ENCODE peak calls at places on chromosomes 1 and 21, in ten cellular contexts. P is H9, L is sigmoid colon, I is IMR-90, H is heart right ventricle, D is tibial artery, J is uterus, N is OCI-LY7, V is lung, G is fibroblast of lung. F is an unnamed sample.

GRCh38 chr1:101914473-101915242 is 82.1 kb downstream of the OLFM3 start:
- DNase-seq in P (no peak), L (no peak), I (no peak), H (no peak), D (no peak), J (no peak), N (no peak), V (no peak), G (no peak), F (no peak)

GRCh38 chr1:43986712-43987111 is 4.7 kb upstream of the CCDC24 start:
- DNase-seq in P (no peak), L (no peak), I (no peak), H (no peak), D (no peak), J (no peak), N (no peak), V (no peak), G (no peak), F (no peak)

GRCh38 chr1:66069976-66070375 is 277.3 kb downstream of the PDE4B start:
- DNase-seq in P (no peak), L (no peak), I (no peak), H (no peak), D (no peak), J (no peak), N (no peak), V (no peak), G (no peak), F (no peak)

GRCh38 chr21:27734146-27734545 is 767.3 kb upstream of the ADAMTS5 start:
- DNase-seq in P (no peak), L (no peak), I (peak), H (no peak), D (no peak), J (no peak), N (no peak), V (no peak), G (peak), F (no peak)

GRCh38 chr1:171075041-171075440 is 15.7 kb upstream of the FMO3 start:
- DNase-seq in P (no peak), L (no peak), I (no peak), H (no peak), D (no peak), J (no peak), N (no peak), V (no peak), G (no peak), F (no peak)

GRCh38 chr1:18320051-18320450 is 160.7 kb upstream of the KLHDC7A start:
- DNase-seq in P (no peak), L (no peak), I (no peak), H (no peak), D (no peak), J (no peak), N (no peak), V (no peak), G (no peak), F (no peak)

GRCh38 chr1:220189750-220190347 is 82.4 kb downstream of the RAB3GAP2 start:
- DNase-seq in P (no peak), L (no peak), I (peak), H (no peak), D (no peak), J (no peak), N (peak), V (no peak), G (peak), F (no peak)

GRCh38 chr1:61182049-61182448 is 99.7 kb downstream of the NFIA start:
- DNase-seq in P (no peak), L (no peak), I (peak), H (peak), D (no peak), J (no peak), N (no peak), V (no peak), G (peak), F (no peak)

GRCh38 chr1:154157520-154158306 is 2.8 kb upstream of the NUP210L start:
- DNase-seq in P (no peak), L (no peak), I (peak), H (peak), D (no peak), J (peak), N (peak), V (peak), G (peak), F (no peak)

GRCh38 chr1:36366091-36366661 is 19.5 kb downstream of the STK40 start:
- DNase-seq in P (peak), L (peak), I (peak), H (peak), D (no peak), J (no peak), N (peak), V (peak), G (peak), F (peak)
- TF ChIP-seq CTCF in P (no peak), L (no peak), I (peak), H (no peak), D (no peak), J (no peak), N (peak), V (no peak), G (no peak), F (no peak)

DNA sequence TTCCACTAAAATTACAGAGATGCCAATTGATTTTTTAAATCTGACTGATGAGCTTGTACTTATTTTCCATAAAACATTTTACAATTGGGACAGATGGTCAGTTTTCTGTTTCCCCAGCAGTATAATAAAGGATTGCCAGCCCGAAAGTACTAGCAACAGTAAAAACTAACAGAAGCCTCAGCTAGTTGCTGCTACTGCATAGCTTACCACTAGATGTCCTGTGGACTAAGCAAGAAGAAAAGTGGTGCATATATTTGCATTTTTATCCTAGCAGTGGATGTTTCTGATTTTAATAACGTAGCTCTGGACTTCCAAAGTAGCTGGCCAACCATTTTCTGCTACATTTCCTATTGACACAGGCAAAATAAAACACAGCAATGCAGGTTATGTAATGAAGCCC is 241.5 kb downstream of the BARHL2 start:
- DNase-seq in P (no peak), L (no peak), I (peak), H (no peak), D (no peak), J (no peak), N (no peak), V (no peak), G (no peak), F (no peak)
- TF ChIP-seq CTCF in P (peak), L (no peak), I (no peak), H (no peak), D (no peak), J (no peak), N (peak), V (no peak), G (no peak), F (peak)

GRCh38 chr1:45521413-45522323 is at the start of gene PRDX1:
- DNase-seq in P (peak), L (peak), I (peak), H (peak), D (peak), J (peak), N (peak), V (peak), G (peak), F (peak)
- TF ChIP-seq CTCF in P (peak), L (no peak), I (peak), H (no peak), D (peak), J (peak), N (peak), V (no peak), G (no peak), F (no peak)

GRCh38 chr1:218339267-218339831 is 5.8 kb upstream of the TGFB2 start:
- DNase-seq in P (no peak), L (no peak), I (peak), H (no peak), D (no peak), J (no peak), N (peak), V (no peak), G (peak), F (no peak)
- TF ChIP-seq CTCF in P (peak), L (peak), I (peak), H (peak), D (peak), J (peak), N (peak), V (peak), G (peak), F (peak)

GRCh38 chr1:204431310-204432184 is 19.9 kb upstream of the PPP1R15B start:
- DNase-seq in P (peak), L (peak), I (peak), H (peak), D (peak), J (peak), N (peak), V (peak), G (peak), F (peak)
- TF ChIP-seq CTCF in P (peak), L (peak), I (peak), H (peak), D (peak), J (peak), N (peak), V (peak), G (peak), F (peak)

DNA sequence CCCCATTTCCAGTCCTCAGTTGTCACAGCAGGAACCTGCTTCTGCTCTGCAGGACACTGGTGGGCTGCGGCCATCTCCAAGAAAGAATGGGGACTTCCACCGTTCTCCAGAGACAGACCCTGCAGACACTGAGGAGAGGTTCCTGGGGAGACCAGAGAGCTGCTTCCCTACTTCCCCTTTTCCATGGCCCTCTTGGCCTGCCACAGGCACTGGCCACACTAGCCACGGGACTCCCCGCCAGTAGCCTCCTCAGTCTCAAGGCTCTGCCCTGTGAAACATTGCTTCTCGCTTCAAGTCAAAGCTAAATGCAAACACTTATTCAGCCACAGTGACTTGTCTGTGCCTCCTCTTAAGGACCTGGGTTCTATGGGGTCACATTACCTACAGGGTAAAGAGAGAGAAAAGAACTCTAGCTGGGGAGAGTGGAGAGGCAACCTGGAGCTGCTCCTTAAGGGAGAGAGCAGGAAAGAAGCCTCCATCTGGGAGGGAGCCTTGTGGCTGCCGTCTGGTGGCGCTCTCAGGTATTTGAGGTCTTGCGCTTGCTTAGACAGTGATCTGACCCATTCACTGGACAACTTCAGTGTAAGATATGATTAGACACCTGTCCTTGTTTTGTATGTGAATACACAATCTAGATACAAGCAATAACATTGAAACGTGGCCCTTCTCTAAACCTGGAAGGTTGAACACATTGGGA is 5.4 kb upstream of the SLAMF8 start:
- DNase-seq in P (peak), L (no peak), I (peak), H (no peak), D (no peak), J (no peak), N (peak), V (peak), G (peak), F (no peak)
- TF ChIP-seq CTCF in P (peak), L (no peak), I (peak), H (no peak), D (no peak), J (no peak), N (peak), V (no peak), G (no peak), F (no peak)

GRCh38 chr1:53763461-53763860 is 24.5 kb upstream of the GLIS1 start:
- DNase-seq in P (no peak), L (no peak), I (no peak), H (no peak), D (no peak), J (no peak), N (no peak), V (no peak), G (no peak), F (no peak)
- TF ChIP-seq CTCF in P (peak), L (no peak), I (no peak), H (no peak), D (no peak), J (no peak), N (peak), V (no peak), G (no peak), F (no peak)

DNA sequence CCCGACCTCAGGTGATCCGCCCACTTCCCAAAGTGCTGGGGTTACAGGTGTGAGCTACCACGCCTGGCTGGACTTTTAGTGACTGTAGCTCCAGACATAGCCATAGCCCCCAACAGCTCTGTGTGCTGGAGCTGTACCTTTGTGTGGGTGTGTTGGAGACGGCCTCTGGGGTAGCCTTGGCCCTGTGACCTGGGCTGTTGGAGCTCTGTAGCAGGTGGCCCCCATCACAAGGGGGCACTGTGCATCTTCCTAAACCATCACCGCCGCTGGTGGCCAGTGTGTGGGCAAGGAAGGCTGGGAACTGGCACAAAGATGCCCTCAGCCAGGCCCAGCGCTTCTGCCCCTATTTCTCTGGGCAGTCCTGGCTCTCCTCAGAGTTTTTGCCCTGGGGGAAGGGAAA is 38.4 kb upstream of the FOXO6 start:
- DNase-seq in P (peak), L (no peak), I (no peak), H (peak), D (no peak), J (no peak), N (peak), V (peak), G (peak), F (peak)
- TF ChIP-seq CTCF in P (peak), L (no peak), I (peak), H (peak), D (no peak), J (no peak), N (peak), V (no peak), G (no peak), F (peak)